ENCODE peak calls at places on chromosome 5, in five cellular contexts. C, I, Y, G and M are unnamed samples.

GRCh38 chr5:51345106-51345505 is 38.1 kb upstream of the ISL1 start:
- DNase-seq in C (no peak), I (no peak), Y (no peak), G (no peak), M (no peak)

GRCh38 chr5:72346396-72346795 is 26.2 kb downstream of the PTCD2 start:
- DNase-seq in C (no peak), I (no peak), Y (no peak), G (no peak), M (no peak)

GRCh38 chr5:123545506-123545905 is 33.5 kb downstream of the CSNK1G3 start:
- DNase-seq in C (peak; percentile 16), I (no peak), Y (peak; percentile 42), G (no peak), M (no peak)

GRCh38 chr5:147869112-147869511 is 9.4 kb upstream of the SCGB3A2 start:
- DNase-seq in C (peak; percentile 60), I (no peak), Y (no peak), G (no peak), M (no peak)

GRCh38 chr5:82406200-82406773 is 128.1 kb upstream of the RPS23 start:
- DNase-seq in C (no peak), I (no peak), Y (no peak), G (no peak), M (no peak)

GRCh38 chr5:55603947-55604346 is 69.2 kb upstream of the PLPP1 start:
- DNase-seq in C (no peak), I (no peak), Y (no peak), G (no peak), M (no peak)

GRCh38 chr5:141657937-141658545 is 6.8 kb upstream of the FCHSD1 start:
- DNase-seq in C (no peak), I (no peak), Y (peak; percentile 55), G (no peak), M (peak; percentile 75)

GRCh38 chr5:170442921-170443320 is 53.8 kb upstream of the KCNMB1 start:
- DNase-seq in C (no peak), I (no peak), Y (no peak), G (peak; percentile 51), M (no peak)

GRCh38 chr5:34013547-34013946 is 5.7 kb upstream of the AMACR start:
- DNase-seq in C (no peak), I (no peak), Y (no peak), G (no peak), M (no peak)

GRCh38 chr5:170232786-170233185 is at the start of gene C5orf58:
- DNase-seq in C (no peak), I (no peak), Y (no peak), G (no peak), M (no peak)

GRCh38 chr5:111758284-111758628 is 1.3 kb upstream of the NREP start:
- DNase-seq in C (no peak), I (no peak), Y (no peak), G (no peak), M (no peak)

GRCh38 chr5:111755942-111756353 is 1.0 kb downstream of the NREP start:
- DNase-seq in C (peak; percentile 34), I (no peak), Y (no peak), G (no peak), M (no peak)

GRCh38 chr5:111755264-111755941 is 1.6 kb downstream of the NREP start:
- DNase-seq in C (no peak), I (no peak), Y (no peak), G (no peak), M (no peak)

GRCh38 chr5:111756701-111757581 is at the start of gene NREP:
- DNase-seq in C (peak; percentile 93), I (peak; percentile 76), Y (peak; percentile 90), G (peak; percentile 97), M (peak; percentile 82)

GRCh38 chr5:111757582-111758283 is 739 bp upstream of the NREP start:
- DNase-seq in C (peak; percentile 83), I (peak; percentile 94), Y (peak; percentile 87), G (peak; percentile 96), M (peak; percentile 87)
- TF ChIP-seq CTCF in C (no peak), I (no peak), Y (no peak), G (no peak), M (no peak)

DNA sequence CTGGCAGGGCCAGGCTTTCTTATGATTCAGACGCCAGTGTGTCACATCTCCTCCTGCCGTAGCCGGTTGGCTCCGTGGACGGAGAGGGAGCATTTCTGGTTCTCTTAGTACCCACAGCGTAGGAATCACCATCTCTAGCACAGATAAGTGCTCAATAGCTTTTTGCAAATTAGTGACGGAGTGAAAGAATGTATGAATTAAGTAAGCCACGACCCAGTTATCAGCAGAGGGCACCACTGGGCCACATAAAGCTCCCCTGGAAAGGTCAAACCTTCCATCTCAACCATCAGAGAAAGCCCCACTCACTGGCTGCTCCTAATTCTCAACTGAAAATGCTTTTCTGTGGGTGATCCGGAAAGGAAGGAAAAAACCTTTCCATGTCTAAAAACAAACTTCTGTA is 317.0 kb upstream of the ADCY2 start:
- DNase-seq in C (peak; percentile 66), I (no peak), Y (peak; percentile 25), G (no peak), M (no peak)
- TF ChIP-seq CTCF in C (peak; percentile 62), I (no peak), Y (no peak), G (no peak), M (peak; percentile 16)

DNA sequence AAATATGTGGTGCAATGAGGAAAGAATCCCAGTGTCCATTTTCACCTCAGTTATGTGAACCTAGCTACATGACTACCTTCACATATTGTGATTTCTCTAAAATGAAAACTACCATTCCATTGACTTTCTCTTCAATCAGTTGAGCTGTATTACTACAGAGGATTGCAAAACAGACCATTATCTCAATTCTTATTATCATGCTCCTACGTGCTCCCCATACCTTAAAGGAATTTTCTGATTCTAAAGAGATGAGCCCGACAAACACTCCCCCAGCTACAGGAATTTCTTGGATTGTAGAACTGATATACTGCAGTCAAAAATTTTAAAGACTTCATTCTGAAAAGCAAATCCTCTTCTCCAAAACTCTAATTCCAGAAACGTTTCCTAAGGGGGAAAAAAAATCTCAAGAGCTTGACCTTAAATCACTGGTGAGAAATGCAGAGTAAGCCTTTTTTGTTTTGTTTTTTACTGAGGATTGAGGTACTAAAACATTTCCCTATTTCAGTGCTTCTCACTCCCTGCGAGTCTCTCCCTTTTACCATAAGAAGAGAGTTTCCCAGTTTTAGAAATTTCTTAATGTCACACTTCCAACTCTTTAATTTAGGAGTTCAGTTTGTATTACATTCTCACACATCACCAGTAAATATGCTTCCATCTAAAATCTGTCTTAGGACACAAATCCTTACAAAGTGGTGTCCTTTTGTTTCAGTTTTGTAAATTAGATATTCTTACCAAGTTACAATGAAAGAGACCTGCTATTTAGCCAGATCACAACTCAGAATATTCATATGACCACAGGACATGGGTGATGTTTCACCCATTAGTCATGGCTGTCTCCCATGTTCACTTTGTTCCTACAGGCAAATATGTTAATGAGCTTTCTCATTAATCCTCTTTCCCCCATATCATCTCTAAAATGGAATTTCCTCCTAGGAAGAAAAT is 203.8 kb downstream of the TSSK1B start:
- DNase-seq in C (no peak), I (no peak), Y (no peak), G (no peak), M (no peak)
- TF ChIP-seq CTCF in C (no peak), I (no peak), Y (no peak), G (no peak), M (no peak)

GRCh38 chr5:150778103-150778516 is 447 bp upstream of the SMIM3 start:
- DNase-seq in C (no peak), I (no peak), Y (no peak), G (no peak), M (no peak)

GRCh38 chr5:150780180-150780692 is 1.7 kb downstream of the SMIM3 start:
- DNase-seq in C (no peak), I (no peak), Y (peak; percentile 78), G (no peak), M (peak; percentile 56)

GRCh38 chr5:150779397-150780179 is 1.0 kb downstream of the SMIM3 start:
- DNase-seq in C (no peak), I (no peak), Y (no peak), G (no peak), M (peak; percentile 12)

GRCh38 chr5:150777685-150778084 is 872 bp upstream of the SMIM3 start:
- DNase-seq in C (no peak), I (no peak), Y (no peak), G (no peak), M (no peak)

GRCh38 chr5:150778517-150779396 is at the start of gene SMIM3:
- DNase-seq in C (peak; percentile 93), I (peak; percentile 94), Y (peak; percentile 81), G (peak; percentile 89), M (peak; percentile 48)
- TF ChIP-seq CTCF in C (peak; percentile 52), I (no peak), Y (peak; percentile 42), G (peak; percentile 65), M (peak; percentile 75)

DNA sequence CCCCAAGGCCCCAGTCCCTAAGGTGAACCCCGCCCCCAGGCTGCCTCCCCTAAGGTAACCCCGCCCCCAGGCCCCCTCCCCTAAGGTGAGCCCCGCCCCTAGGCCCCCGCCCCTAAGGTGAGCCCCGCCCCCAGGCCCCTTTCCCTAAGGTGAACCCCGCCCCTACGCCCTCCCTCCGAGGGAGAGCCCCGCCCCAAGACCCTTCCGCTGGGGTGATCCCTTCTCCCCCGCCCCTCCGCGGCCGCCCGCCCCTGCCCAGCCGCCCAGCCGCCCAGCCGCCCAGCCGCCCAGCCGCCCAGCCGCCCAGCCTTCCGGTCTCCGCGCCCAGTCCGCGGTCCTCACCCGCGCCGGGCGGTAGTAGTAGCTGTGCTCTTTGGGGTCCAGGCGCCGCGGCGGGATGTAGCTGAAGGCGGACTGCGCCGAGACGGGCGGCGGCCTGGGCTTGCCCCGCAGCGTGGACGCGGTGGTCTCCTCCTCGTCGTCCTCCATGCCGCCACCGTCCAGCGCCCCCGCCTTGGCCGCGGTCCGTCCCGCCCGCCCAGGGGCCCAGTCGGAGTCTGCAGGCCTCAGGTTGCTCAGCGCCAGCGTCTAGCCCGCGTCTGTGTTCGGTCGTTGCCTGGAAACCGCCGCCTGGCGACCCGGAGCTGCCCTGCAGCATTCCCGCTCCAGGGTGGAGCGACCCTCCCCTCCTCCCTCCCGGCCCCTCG is at the start of gene CFAP90:
- DNase-seq in C (peak; percentile 95), I (peak; percentile 79), Y (peak; percentile 18), G (peak; percentile 89), M (no peak)
- TF ChIP-seq CTCF in C (peak; percentile 55), I (no peak), Y (no peak), G (peak; percentile 52), M (no peak)

DNA sequence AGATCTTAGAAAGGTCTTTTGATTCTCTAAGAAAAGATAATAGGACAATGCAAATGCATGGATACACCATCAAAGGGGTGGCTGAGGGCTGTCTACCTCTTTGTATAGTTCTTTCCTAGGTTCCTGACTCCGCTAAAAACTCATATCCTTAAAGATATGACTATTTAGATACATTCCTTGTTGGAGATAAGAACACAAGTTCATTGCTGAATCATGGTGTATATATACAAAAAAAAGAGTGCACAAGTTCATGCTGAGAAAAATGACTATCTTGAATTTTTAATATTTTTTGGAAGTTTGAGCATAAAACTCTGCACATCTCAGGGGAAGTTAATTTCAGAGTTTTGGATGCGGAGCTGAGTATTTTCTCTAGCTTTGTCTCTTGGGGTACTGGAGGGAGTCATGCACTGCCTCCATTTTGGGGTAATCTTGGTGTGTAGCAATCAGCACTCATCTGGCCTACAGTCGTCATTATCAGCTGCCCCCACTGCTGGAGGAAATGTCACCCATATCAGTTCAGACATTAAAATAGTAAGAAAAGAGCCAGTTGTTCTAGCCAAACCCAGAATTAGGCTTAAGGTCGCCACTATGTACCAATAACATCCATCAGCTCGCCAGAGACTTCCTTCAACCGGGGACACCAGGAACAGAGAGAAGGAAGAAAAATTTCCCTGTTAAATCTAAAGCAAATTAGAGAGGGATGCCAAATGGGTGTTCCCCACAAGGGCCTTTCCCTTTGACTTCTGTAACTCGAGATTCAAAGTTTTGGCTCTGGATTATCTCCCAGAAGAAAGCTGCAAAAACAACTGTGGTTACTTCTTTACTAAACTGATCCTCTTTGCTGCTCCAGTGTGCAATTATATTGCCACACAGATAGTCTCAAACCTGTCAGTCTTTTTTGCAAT is 49.0 kb downstream of the PTTG1 start:
- DNase-seq in C (no peak), I (no peak), Y (peak; percentile 25), G (no peak), M (no peak)
- TF ChIP-seq CTCF in C (no peak), I (no peak), Y (no peak), G (no peak), M (no peak)

GRCh38 chr5:145797336-145797735 is 37.8 kb downstream of the PRELID2 start:
- DNase-seq in C (no peak), I (no peak), Y (no peak), G (no peak), M (no peak)
- TF ChIP-seq CTCF in C (no peak), I (no peak), Y (no peak), G (no peak), M (no peak)